ENCODE peak calls at places on chromosomes 4 and X, in nine cellular contexts. A, V, D, C, E, P, Y, M and L are unnamed samples.

GRCh38 chr4:174256277-174256713 is 27.2 kb downstream of the FBXO8 start:
- DNase-seq in D (no peak), M (no peak), Y (no peak), C (no peak), V (peak), P (no peak), E (no peak), A (no peak), L (no peak)

GRCh38 chr4:73673286-73673685 is 53.0 kb upstream of the RASSF6 start:
- DNase-seq in M (no peak), C (no peak), E (no peak), Y (no peak), V (no peak), A (no peak), P (no peak), D (no peak), L (no peak)

GRCh38 chrX:1536712-1537030 is 314 bp downstream of the P2RY8 start:
- DNase-seq in P (no peak), V (no peak), M (no peak), Y (no peak), A (no peak), D (no peak), E (no peak), C (no peak), L (no peak)

GRCh38 chr4:40121515-40121914 is 64.9 kb downstream of the N4BP2 start:
- DNase-seq in E (no peak), V (peak), A (peak), M (no peak), D (no peak), P (no peak), Y (no peak), C (no peak), L (no peak)

GRCh38 chr4:127849505-127850234 is 31.0 kb upstream of the PLK4 start:
- DNase-seq in D (no peak), P (no peak), Y (no peak), A (no peak), E (no peak), C (no peak), M (no peak), V (no peak), L (no peak)

GRCh38 chr4:76733380-76733779 is 164.6 kb downstream of the SOWAHB start:
- DNase-seq in Y (no peak), M (no peak), P (peak), C (no peak), E (no peak), A (no peak), V (no peak), D (no peak), L (no peak)

GRCh38 chr4:10289534-10289899 is 167.7 kb downstream of the ZNF518B start:
- DNase-seq in C (no peak), V (no peak), M (no peak), Y (no peak), D (no peak), A (no peak), P (no peak), E (no peak), L (no peak)

GRCh38 chr4:5198586-5198985 is 147.3 kb downstream of the STK32B start:
- DNase-seq in D (no peak), V (no peak), Y (no peak), A (no peak), E (no peak), C (no peak), M (no peak), P (no peak), L (no peak)

GRCh38 chrX:23844502-23845138 is 61.6 kb downstream of the SAT1 start:
- DNase-seq in E (no peak), D (no peak), P (no peak), C (no peak), V (no peak), M (no peak), Y (no peak), A (no peak), L (no peak)

GRCh38 chrX:154002215-154002719 is 17.4 kb downstream of the IRAK1 start:
- DNase-seq in Y (no peak), E (no peak), C (peak), P (no peak), D (no peak), A (no peak), V (peak), M (peak), L (peak)

GRCh38 chrX:39065051-39065871 is 264.0 kb downstream of the MID1IP1 start:
- DNase-seq in P (no peak), V (no peak), E (no peak), Y (no peak), D (peak), M (no peak), A (no peak), C (no peak), L (no peak)

GRCh38 chrX:41329101-41329500 is 4.9 kb upstream of the DDX3X start:
- DNase-seq in V (no peak), D (no peak), C (no peak), Y (no peak), E (no peak), M (no peak), A (no peak), P (no peak), L (no peak)